ENCODE peak calls at places on chromosomes 11 and 22, in nine cellular contexts. J is T-helper 1 cell, E is choroid plexus epithelial cell, P is ACHN, F is thoracic aorta, V is HepG2, G is mucosa of gallbladder, U is posterior vena cava, Q is substantia nigra. Y is an unnamed sample.

GRCh38 chr11:12189543-12190235 is 79.3 kb downstream of the MICAL2 start:
- DNase-seq in U (no peak), G (no peak), V (no peak), P (no peak), E (no peak), F (no peak), J (peak), Q (no peak), Y (no peak)

GRCh38 chr22:40263191-40263590 is 83.1 kb upstream of the ADSL start:
- DNase-seq in P (no peak), Q (no peak), J (no peak), U (peak), V (no peak), F (no peak), E (peak), G (no peak), Y (no peak)

GRCh38 chr11:66020618-66021357 is 5.5 kb downstream of the CATSPER1 start:
- DNase-seq in F (no peak), U (peak), J (no peak), E (peak), G (peak), P (peak), V (no peak), Q (no peak), Y (peak)

GRCh38 chr11:130042093-130042591 is 27.6 kb upstream of the APLP2 start:
- DNase-seq in U (no peak), J (no peak), V (peak), E (peak), P (peak), F (no peak), G (no peak), Q (no peak), Y (no peak)

GRCh38 chr11:27392715-27393114 is 29.7 kb upstream of the CCDC34 start:
- DNase-seq in U (no peak), P (peak), V (peak), E (peak), J (no peak), G (peak), Q (no peak), F (no peak), Y (no peak)

GRCh38 chr11:5767056-5767455 is 13.0 kb downstream of the OR52N4 start:
- DNase-seq in P (no peak), G (no peak), J (no peak), F (no peak), U (no peak), V (no peak), Q (no peak), E (no peak), Y (no peak)

GRCh38 chr11:74276581-74276980 is 34.9 kb downstream of the P4HA3 start:
- DNase-seq in U (no peak), J (no peak), Q (no peak), E (peak), V (no peak), P (no peak), F (no peak), G (no peak), Y (no peak)

GRCh38 chr11:133906241-133906640 is 50.5 kb downstream of the IGSF9B start:
- DNase-seq in E (no peak), F (no peak), Q (no peak), V (no peak), J (no peak), U (peak), P (no peak), G (no peak), Y (no peak)

GRCh38 chr11:95508219-95508880 is 277.3 kb upstream of the SESN3 start:
- DNase-seq in U (no peak), P (no peak), J (no peak), V (no peak), G (no peak), Q (no peak), E (no peak), F (no peak), Y (no peak)

GRCh38 chr11:82682003-82682751 is 51.5 kb downstream of the FAM181B start:
- DNase-seq in Q (peak), U (no peak), P (peak), E (peak), J (no peak), V (peak), F (no peak), G (no peak), Y (no peak)

GRCh38 chr11:128513915-128514681 is 73.3 kb downstream of the ETS1 start:
- DNase-seq in F (no peak), G (no peak), U (no peak), V (no peak), E (peak), P (no peak), J (no peak), Q (no peak), Y (no peak)

GRCh38 chr11:129458756-129459535 is 83.3 kb downstream of the BARX2 start:
- DNase-seq in E (no peak), V (no peak), G (no peak), P (no peak), U (peak), Q (no peak), J (no peak), F (no peak), Y (no peak)

GRCh38 chr22:50018608-50019291 is 6.2 kb upstream of the IL17REL start:
- DNase-seq in F (no peak), Q (no peak), U (no peak), E (no peak), J (no peak), G (no peak), V (no peak), P (no peak), Y (no peak)

GRCh38 chr11:88435405-88435804 is 97.9 kb upstream of the CTSC start:
- DNase-seq in Q (no peak), G (no peak), J (no peak), U (no peak), V (no peak), P (no peak), E (peak), F (no peak), Y (no peak)

GRCh38 chr11:87057749-87058148 is 20.0 kb downstream of the TMEM135 start:
- DNase-seq in G (no peak), U (no peak), E (no peak), J (no peak), V (no peak), F (no peak), P (no peak), Q (no peak), Y (no peak)

GRCh38 chr11:64152841-64153691 is 12.8 kb downstream of the MACROD1 start:
- DNase-seq in F (no peak), Q (peak), E (peak), J (peak), V (peak), G (peak), U (peak), P (peak), Y (no peak)

GRCh38 chr22:30288414-30289125 is 735 bp downstream of the CASTOR1 start:
- DNase-seq in F (no peak), U (no peak), J (no peak), P (no peak), G (no peak), Q (no peak), E (no peak), V (no peak), Y (no peak)

GRCh38 chr11:43366597-43367121 is 7.9 kb downstream of the TTC17 start:
- DNase-seq in P (no peak), F (no peak), Q (no peak), G (no peak), E (peak), J (no peak), U (no peak), V (no peak), Y (no peak)

GRCh38 chr11:105151936-105152554 is 12.5 kb upstream of the CARD18 start:
- DNase-seq in U (no peak), E (peak), G (no peak), J (no peak), F (no peak), Q (no peak), P (no peak), V (no peak), Y (no peak)

GRCh38 chr11:35800970-35801953 is 138.7 kb downstream of the TRIM44 start:
- DNase-seq in P (no peak), V (no peak), G (no peak), E (peak), Q (no peak), J (no peak), U (no peak), F (no peak), Y (no peak)

GRCh38 chr11:68020575-68020974 is 9.9 kb upstream of the NDUFS8 start:
- DNase-seq in V (no peak), F (no peak), P (peak), Q (no peak), E (peak), J (no peak), G (no peak), U (no peak), Y (no peak)

GRCh38 chr11:112302226-112302868 is 41.7 kb upstream of the PLET1 start:
- DNase-seq in U (no peak), Q (no peak), P (no peak), J (no peak), V (no peak), F (no peak), E (peak), G (no peak), Y (peak)